ENCODE peak calls at places on chromosomes 11 and 22, in ten cellular contexts. One of them, this sample, is unnamed.

GRCh38 chr11:133619973-133620372 is 87.7 kb upstream of the OPCML start:
- DNase-seq in activated CD8-positive, alpha-beta T cell treated with anti-CD3 and anti-CD28 coated beads for 36 hours: no peak
- DNase-seq in fibroblast of the aortic adventitia: no peak
- DNase-seq in colonic mucosa: no peak
- DNase-seq in GM23338: peak
- DNase-seq in cardiac muscle cell: peak
- DNase-seq in CD8-positive, alpha-beta T cell: no peak
- DNase-seq in suprapubic skin: no peak
- DNase-seq in A549: no peak
- DNase-seq in AG09309: no peak
- DNase-seq in this sample: no peak

GRCh38 chr11:8671242-8671641 is 11.2 kb downstream of the TRIM66 start:
- DNase-seq in fibroblast of the aortic adventitia: peak
- DNase-seq in AG09309: peak
- DNase-seq in cardiac muscle cell: no peak
- DNase-seq in suprapubic skin: no peak
- DNase-seq in CD8-positive, alpha-beta T cell: no peak
- DNase-seq in activated CD8-positive, alpha-beta T cell treated with anti-CD3 and anti-CD28 coated beads for 36 hours: no peak
- DNase-seq in GM23338: peak
- DNase-seq in colonic mucosa: peak
- DNase-seq in A549: peak
- DNase-seq in this sample: no peak

GRCh38 chr11:65856689-65857499 is 1.1 kb downstream of the CFL1 start:
- DNase-seq in AG09309: no peak
- DNase-seq in colonic mucosa: peak
- DNase-seq in cardiac muscle cell: peak
- DNase-seq in CD8-positive, alpha-beta T cell: peak
- DNase-seq in A549: peak
- DNase-seq in activated CD8-positive, alpha-beta T cell treated with anti-CD3 and anti-CD28 coated beads for 36 hours: peak
- DNase-seq in GM23338: peak
- DNase-seq in suprapubic skin: peak
- DNase-seq in fibroblast of the aortic adventitia: peak
- DNase-seq in this sample: peak

GRCh38 chr11:34790620-34791019 is 125.6 kb downstream of the APIP start:
- DNase-seq in CD8-positive, alpha-beta T cell: no peak
- DNase-seq in GM23338: peak
- DNase-seq in AG09309: no peak
- DNase-seq in fibroblast of the aortic adventitia: no peak
- DNase-seq in cardiac muscle cell: no peak
- DNase-seq in activated CD8-positive, alpha-beta T cell treated with anti-CD3 and anti-CD28 coated beads for 36 hours: no peak
- DNase-seq in suprapubic skin: no peak
- DNase-seq in colonic mucosa: no peak
- DNase-seq in A549: no peak
- DNase-seq in this sample: no peak

GRCh38 chr11:46200537-46201281 is 76.8 kb upstream of the CREB3L1 start:
- DNase-seq in suprapubic skin: no peak
- DNase-seq in colonic mucosa: no peak
- DNase-seq in activated CD8-positive, alpha-beta T cell treated with anti-CD3 and anti-CD28 coated beads for 36 hours: no peak
- DNase-seq in fibroblast of the aortic adventitia: no peak
- DNase-seq in A549: no peak
- DNase-seq in AG09309: no peak
- DNase-seq in cardiac muscle cell: no peak
- DNase-seq in GM23338: no peak
- DNase-seq in CD8-positive, alpha-beta T cell: no peak
- DNase-seq in this sample: no peak

GRCh38 chr11:67700548-67701262 is 26.3 kb upstream of the ALDH3B2 start:
- DNase-seq in AG09309: no peak
- DNase-seq in fibroblast of the aortic adventitia: no peak
- DNase-seq in cardiac muscle cell: no peak
- DNase-seq in CD8-positive, alpha-beta T cell: no peak
- DNase-seq in activated CD8-positive, alpha-beta T cell treated with anti-CD3 and anti-CD28 coated beads for 36 hours: no peak
- DNase-seq in colonic mucosa: no peak
- DNase-seq in GM23338: no peak
- DNase-seq in suprapubic skin: no peak
- DNase-seq in A549: no peak
- DNase-seq in this sample: no peak

GRCh38 chr22:34702279-34702678 is 363.7 kb upstream of the ISX start:
- DNase-seq in CD8-positive, alpha-beta T cell: no peak
- DNase-seq in cardiac muscle cell: no peak
- DNase-seq in suprapubic skin: no peak
- DNase-seq in colonic mucosa: peak
- DNase-seq in A549: no peak
- DNase-seq in AG09309: no peak
- DNase-seq in GM23338: no peak
- DNase-seq in activated CD8-positive, alpha-beta T cell treated with anti-CD3 and anti-CD28 coated beads for 36 hours: no peak
- DNase-seq in fibroblast of the aortic adventitia: no peak
- DNase-seq in this sample: no peak

GRCh38 chr22:30609260-30610185 is 2.5 kb downstream of the TCN2 start:
- DNase-seq in A549: peak
- DNase-seq in fibroblast of the aortic adventitia: peak
- DNase-seq in cardiac muscle cell: no peak
- DNase-seq in suprapubic skin: no peak
- DNase-seq in activated CD8-positive, alpha-beta T cell treated with anti-CD3 and anti-CD28 coated beads for 36 hours: peak
- DNase-seq in GM23338: peak
- DNase-seq in AG09309: peak
- DNase-seq in CD8-positive, alpha-beta T cell: no peak
- DNase-seq in colonic mucosa: peak
- DNase-seq in this sample: no peak

GRCh38 chr11:116693206-116694016 is 79.4 kb downstream of the BUD13 start:
- DNase-seq in suprapubic skin: peak
- DNase-seq in cardiac muscle cell: no peak
- DNase-seq in AG09309: no peak
- DNase-seq in colonic mucosa: peak
- DNase-seq in CD8-positive, alpha-beta T cell: peak
- DNase-seq in A549: no peak
- DNase-seq in fibroblast of the aortic adventitia: peak
- DNase-seq in activated CD8-positive, alpha-beta T cell treated with anti-CD3 and anti-CD28 coated beads for 36 hours: no peak
- DNase-seq in GM23338: no peak
- DNase-seq in this sample: no peak

GRCh38 chr11:48193876-48194275 is 22.7 kb upstream of the OR4B1 start:
- DNase-seq in fibroblast of the aortic adventitia: peak
- DNase-seq in A549: no peak
- DNase-seq in GM23338: no peak
- DNase-seq in CD8-positive, alpha-beta T cell: no peak
- DNase-seq in suprapubic skin: no peak
- DNase-seq in colonic mucosa: no peak
- DNase-seq in AG09309: peak
- DNase-seq in activated CD8-positive, alpha-beta T cell treated with anti-CD3 and anti-CD28 coated beads for 36 hours: no peak
- DNase-seq in cardiac muscle cell: no peak
- DNase-seq in this sample: no peak

GRCh38 chr11:134411887-134412507 is at the start of gene B3GAT1:
- DNase-seq in suprapubic skin: no peak
- DNase-seq in fibroblast of the aortic adventitia: no peak
- DNase-seq in GM23338: peak
- DNase-seq in CD8-positive, alpha-beta T cell: no peak
- DNase-seq in AG09309: no peak
- DNase-seq in cardiac muscle cell: peak
- DNase-seq in A549: no peak
- DNase-seq in colonic mucosa: no peak
- DNase-seq in activated CD8-positive, alpha-beta T cell treated with anti-CD3 and anti-CD28 coated beads for 36 hours: no peak
- DNase-seq in this sample: no peak

GRCh38 chr22:24160546-24160945 is 20.7 kb upstream of the SUSD2 start:
- DNase-seq in GM23338: no peak
- DNase-seq in CD8-positive, alpha-beta T cell: no peak
- DNase-seq in colonic mucosa: no peak
- DNase-seq in cardiac muscle cell: no peak
- DNase-seq in activated CD8-positive, alpha-beta T cell treated with anti-CD3 and anti-CD28 coated beads for 36 hours: no peak
- DNase-seq in fibroblast of the aortic adventitia: no peak
- DNase-seq in suprapubic skin: no peak
- DNase-seq in A549: no peak
- DNase-seq in AG09309: no peak
- DNase-seq in this sample: no peak

GRCh38 chr11:126647735-126648134 is 292.2 kb downstream of the ST3GAL4 start:
- DNase-seq in fibroblast of the aortic adventitia: peak
- DNase-seq in AG09309: peak
- DNase-seq in cardiac muscle cell: no peak
- DNase-seq in GM23338: no peak
- DNase-seq in colonic mucosa: no peak
- DNase-seq in activated CD8-positive, alpha-beta T cell treated with anti-CD3 and anti-CD28 coated beads for 36 hours: no peak
- DNase-seq in CD8-positive, alpha-beta T cell: no peak
- DNase-seq in A549: peak
- DNase-seq in suprapubic skin: no peak
- DNase-seq in this sample: no peak

GRCh38 chr11:108587109-108587508 is 6.5 kb downstream of the EXPH5 start:
- DNase-seq in suprapubic skin: no peak
- DNase-seq in cardiac muscle cell: no peak
- DNase-seq in AG09309: no peak
- DNase-seq in CD8-positive, alpha-beta T cell: no peak
- DNase-seq in A549: no peak
- DNase-seq in fibroblast of the aortic adventitia: no peak
- DNase-seq in colonic mucosa: no peak
- DNase-seq in GM23338: no peak
- DNase-seq in activated CD8-positive, alpha-beta T cell treated with anti-CD3 and anti-CD28 coated beads for 36 hours: no peak
- DNase-seq in this sample: no peak

GRCh38 chr22:32474635-32475427 is at the start of gene FBXO7:
- DNase-seq in colonic mucosa: peak
- DNase-seq in fibroblast of the aortic adventitia: peak
- DNase-seq in CD8-positive, alpha-beta T cell: peak
- DNase-seq in GM23338: peak
- DNase-seq in suprapubic skin: peak
- DNase-seq in AG09309: peak
- DNase-seq in cardiac muscle cell: peak
- DNase-seq in A549: peak
- DNase-seq in activated CD8-positive, alpha-beta T cell treated with anti-CD3 and anti-CD28 coated beads for 36 hours: peak
- DNase-seq in this sample: peak
- TF ChIP-seq CTCF in colonic mucosa: no peak
- TF ChIP-seq CTCF in fibroblast of the aortic adventitia: peak
- TF ChIP-seq CTCF in CD8-positive, alpha-beta T cell: peak
- TF ChIP-seq CTCF in GM23338: peak
- TF ChIP-seq CTCF in suprapubic skin: no peak
- TF ChIP-seq CTCF in AG09309: peak
- TF ChIP-seq CTCF in cardiac muscle cell: peak
- TF ChIP-seq CTCF in A549: no peak
- TF ChIP-seq CTCF in activated CD8-positive, alpha-beta T cell treated with anti-CD3 and anti-CD28 coated beads for 36 hours: no peak
- TF ChIP-seq CTCF in this sample: peak

GRCh38 chr11:73464347-73464746 is 88.1 kb downstream of the RELT start:
- DNase-seq in fibroblast of the aortic adventitia: no peak
- DNase-seq in cardiac muscle cell: peak
- DNase-seq in suprapubic skin: no peak
- DNase-seq in CD8-positive, alpha-beta T cell: no peak
- DNase-seq in GM23338: peak
- DNase-seq in A549: no peak
- DNase-seq in colonic mucosa: no peak
- DNase-seq in activated CD8-positive, alpha-beta T cell treated with anti-CD3 and anti-CD28 coated beads for 36 hours: no peak
- DNase-seq in AG09309: no peak
- DNase-seq in this sample: no peak

GRCh38 chr11:73465019-73465675 is 88.9 kb downstream of the RELT start:
- DNase-seq in colonic mucosa: no peak
- DNase-seq in A549: no peak
- DNase-seq in activated CD8-positive, alpha-beta T cell treated with anti-CD3 and anti-CD28 coated beads for 36 hours: no peak
- DNase-seq in suprapubic skin: no peak
- DNase-seq in GM23338: no peak
- DNase-seq in AG09309: no peak
- DNase-seq in CD8-positive, alpha-beta T cell: no peak
- DNase-seq in fibroblast of the aortic adventitia: peak
- DNase-seq in cardiac muscle cell: no peak
- DNase-seq in this sample: no peak

GRCh38 chr11:73468590-73469161 is 92.5 kb downstream of the RELT start:
- DNase-seq in AG09309: no peak
- DNase-seq in fibroblast of the aortic adventitia: no peak
- DNase-seq in A549: no peak
- DNase-seq in activated CD8-positive, alpha-beta T cell treated with anti-CD3 and anti-CD28 coated beads for 36 hours: no peak
- DNase-seq in GM23338: no peak
- DNase-seq in colonic mucosa: no peak
- DNase-seq in CD8-positive, alpha-beta T cell: no peak
- DNase-seq in cardiac muscle cell: no peak
- DNase-seq in suprapubic skin: no peak
- DNase-seq in this sample: no peak

GRCh38 chr11:73467505-73467904 is 91.3 kb downstream of the RELT start:
- DNase-seq in A549: no peak
- DNase-seq in CD8-positive, alpha-beta T cell: no peak
- DNase-seq in fibroblast of the aortic adventitia: no peak
- DNase-seq in AG09309: no peak
- DNase-seq in suprapubic skin: no peak
- DNase-seq in GM23338: no peak
- DNase-seq in activated CD8-positive, alpha-beta T cell treated with anti-CD3 and anti-CD28 coated beads for 36 hours: no peak
- DNase-seq in colonic mucosa: no peak
- DNase-seq in cardiac muscle cell: no peak
- DNase-seq in this sample: no peak

GRCh38 chr11:73466643-73467042 is 90.4 kb downstream of the RELT start:
- DNase-seq in AG09309: no peak
- DNase-seq in fibroblast of the aortic adventitia: no peak
- DNase-seq in activated CD8-positive, alpha-beta T cell treated with anti-CD3 and anti-CD28 coated beads for 36 hours: no peak
- DNase-seq in cardiac muscle cell: no peak
- DNase-seq in suprapubic skin: no peak
- DNase-seq in GM23338: peak
- DNase-seq in A549: no peak
- DNase-seq in colonic mucosa: no peak
- DNase-seq in CD8-positive, alpha-beta T cell: no peak
- DNase-seq in this sample: no peak
- TF ChIP-seq CTCF in AG09309: no peak
- TF ChIP-seq CTCF in fibroblast of the aortic adventitia: no peak
- TF ChIP-seq CTCF in activated CD8-positive, alpha-beta T cell treated with anti-CD3 and anti-CD28 coated beads for 36 hours: no peak
- TF ChIP-seq CTCF in cardiac muscle cell: peak
- TF ChIP-seq CTCF in suprapubic skin: no peak
- TF ChIP-seq CTCF in GM23338: no peak
- TF ChIP-seq CTCF in A549: no peak
- TF ChIP-seq CTCF in colonic mucosa: no peak
- TF ChIP-seq CTCF in CD8-positive, alpha-beta T cell: no peak
- TF ChIP-seq CTCF in this sample: no peak

GRCh38 chr11:7570938-7571337 is 57.1 kb downstream of the PPFIBP2 start:
- DNase-seq in A549: no peak
- DNase-seq in activated CD8-positive, alpha-beta T cell treated with anti-CD3 and anti-CD28 coated beads for 36 hours: no peak
- DNase-seq in fibroblast of the aortic adventitia: no peak
- DNase-seq in colonic mucosa: no peak
- DNase-seq in CD8-positive, alpha-beta T cell: no peak
- DNase-seq in GM23338: peak
- DNase-seq in AG09309: no peak
- DNase-seq in suprapubic skin: no peak
- DNase-seq in cardiac muscle cell: no peak
- DNase-seq in this sample: no peak
- TF ChIP-seq CTCF in A549: no peak
- TF ChIP-seq CTCF in activated CD8-positive, alpha-beta T cell treated with anti-CD3 and anti-CD28 coated beads for 36 hours: no peak
- TF ChIP-seq CTCF in fibroblast of the aortic adventitia: no peak
- TF ChIP-seq CTCF in colonic mucosa: no peak
- TF ChIP-seq CTCF in CD8-positive, alpha-beta T cell: no peak
- TF ChIP-seq CTCF in GM23338: no peak
- TF ChIP-seq CTCF in AG09309: no peak
- TF ChIP-seq CTCF in suprapubic skin: no peak
- TF ChIP-seq CTCF in cardiac muscle cell: no peak
- TF ChIP-seq CTCF in this sample: peak

DNA sequence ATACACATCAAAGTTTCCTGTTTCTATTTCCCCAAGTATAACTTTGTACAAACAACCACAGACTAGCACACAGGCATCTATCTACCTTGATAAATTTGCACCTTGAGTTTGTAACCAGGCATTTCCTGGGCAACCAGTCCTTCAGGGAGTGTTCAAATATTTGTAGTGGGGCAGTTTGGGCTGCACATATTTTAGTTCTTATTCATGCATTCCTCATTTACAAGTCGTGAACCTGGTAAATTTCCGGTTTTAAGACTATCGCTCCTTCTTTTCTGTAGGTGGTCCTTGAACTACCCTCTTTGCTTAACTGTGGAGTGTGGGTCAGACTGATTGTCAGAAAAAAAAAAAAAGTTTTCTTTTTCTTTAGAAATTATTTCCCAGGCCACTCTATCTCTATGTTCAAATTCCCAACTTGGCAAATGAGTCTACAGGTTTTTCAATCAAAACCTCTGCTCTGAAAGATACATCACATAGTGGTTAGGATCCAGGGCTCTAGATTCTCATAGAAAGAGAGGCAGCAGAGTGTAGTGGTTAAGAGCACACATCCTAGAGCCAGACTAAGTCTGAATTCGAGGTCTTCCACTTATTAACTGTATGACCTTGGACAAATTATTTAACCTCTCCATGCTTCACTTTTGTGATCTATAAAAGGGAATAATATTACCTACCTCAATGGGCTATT is 201.5 kb downstream of the SOX6 start:
- DNase-seq in colonic mucosa: no peak
- DNase-seq in activated CD8-positive, alpha-beta T cell treated with anti-CD3 and anti-CD28 coated beads for 36 hours: no peak
- DNase-seq in CD8-positive, alpha-beta T cell: no peak
- DNase-seq in AG09309: no peak
- DNase-seq in suprapubic skin: no peak
- DNase-seq in cardiac muscle cell: no peak
- DNase-seq in GM23338: no peak
- DNase-seq in A549: peak
- DNase-seq in fibroblast of the aortic adventitia: no peak
- DNase-seq in this sample: no peak
- TF ChIP-seq CTCF in colonic mucosa: no peak
- TF ChIP-seq CTCF in activated CD8-positive, alpha-beta T cell treated with anti-CD3 and anti-CD28 coated beads for 36 hours: no peak
- TF ChIP-seq CTCF in CD8-positive, alpha-beta T cell: no peak
- TF ChIP-seq CTCF in AG09309: no peak
- TF ChIP-seq CTCF in suprapubic skin: no peak
- TF ChIP-seq CTCF in cardiac muscle cell: no peak
- TF ChIP-seq CTCF in GM23338: no peak
- TF ChIP-seq CTCF in A549: no peak
- TF ChIP-seq CTCF in fibroblast of the aortic adventitia: no peak
- TF ChIP-seq CTCF in this sample: no peak